ENCODE peak calls at places on chromosomes 16 and 17, in seven cellular contexts. O is A673, M is neural crest cell, I is T-helper 2 cell, X is hepatocyte, Y is upper lobe of right lung, E is astrocyte of the hippocampus. U is an unnamed sample.

GRCh38 chr17:21286771-21287702 is 2.5 kb downstream of the MAP2K3 start:
- DNase-seq in O (no peak), M (no peak), I (peak), X (no peak), Y (peak), E (no peak), U (no peak)

GRCh38 chr17:10249271-10250010 is 51.0 kb upstream of the GAS7 start:
- DNase-seq in O (no peak), M (no peak), I (no peak), X (no peak), Y (no peak), E (no peak), U (no peak)

GRCh38 chr16:57735755-57736418 is at the start of gene KATNB1:
- DNase-seq in O (no peak), M (peak), I (no peak), X (no peak), Y (no peak), E (no peak), U (no peak)

GRCh38 chr17:70320642-70321345 is 151.5 kb downstream of the KCNJ2 start:
- DNase-seq in O (peak), M (no peak), I (no peak), X (peak), Y (peak), E (peak), U (no peak)

GRCh38 chr17:33234930-33235685 is 58.0 kb downstream of the ASIC2 start:
- DNase-seq in O (peak), M (no peak), I (no peak), X (peak), Y (no peak), E (peak), U (no peak)

GRCh38 chr16:88566158-88566557 is 4.0 kb upstream of the ZC3H18 start:
- DNase-seq in O (peak), M (no peak), I (no peak), X (no peak), Y (no peak), E (peak), U (no peak)

GRCh38 chr17:39461911-39462641 is 790 bp downstream of the CDK12 start:
- DNase-seq in O (no peak), M (peak), I (peak), X (no peak), Y (no peak), E (peak), U (no peak)

GRCh38 chr17:1995321-1996242 is 29.6 kb downstream of the RTN4RL1 start:
- DNase-seq in O (no peak), M (no peak), I (no peak), X (no peak), Y (no peak), E (no peak), U (peak)

GRCh38 chr17:1120596-1121441 is 59.0 kb downstream of the ABR start:
- DNase-seq in O (no peak), M (no peak), I (peak), X (no peak), Y (no peak), E (no peak), U (no peak)

GRCh38 chr16:4515611-4516233 is 22.9 kb downstream of the CDIP1 start:
- DNase-seq in O (no peak), M (no peak), I (peak), X (no peak), Y (no peak), E (no peak), U (no peak)

GRCh38 chr17:81474958-81475357 is 37.6 kb downstream of the ACTG1 start:
- DNase-seq in O (no peak), M (no peak), I (no peak), X (no peak), Y (no peak), E (no peak), U (no peak)

GRCh38 chr16:78235168-78235800 is 135.8 kb downstream of the WWOX start:
- DNase-seq in O (peak), M (peak), I (peak), X (peak), Y (peak), E (peak), U (peak)